ENCODE peak calls at places on chromosomes 5 and 9, in five cellular contexts. I is activated CD4-positive, CD25-positive, alpha-beta regulatory T cell treated with anti-CD3 and anti-CD28 coated beads, Interleukin-2, amount 50 U/mL, for 72 hours; S is bronchial epithelial cell; T is Calu3; P is breast epithelium. Z is an unnamed sample.

GRCh38 chr5:15887072-15887471 is 292.5 kb downstream of the MARCHF11 start:
- DNase-seq in I (no peak), S (no peak), T (no peak), P (no peak), Z (no peak)

GRCh38 chr5:133884525-133885311 is 83.7 kb downstream of the C5orf15 start:
- DNase-seq in I (no peak), S (no peak), T (no peak), P (no peak), Z (no peak)

GRCh38 chr9:121610638-121610953 is 40.8 kb upstream of the DAB2IP start:
- DNase-seq in I (no peak), S (no peak), T (no peak), P (no peak), Z (no peak)

GRCh38 chr5:73783823-73784222 is 157.8 kb downstream of the ARHGEF28 start:
- DNase-seq in I (no peak), S (peak; percentile 46), T (no peak), P (no peak), Z (no peak)

GRCh38 chr5:159050408-159051091 is 49.2 kb downstream of the EBF1 start:
- DNase-seq in I (no peak), S (no peak), T (no peak), P (no peak), Z (peak; percentile 41)

GRCh38 chr9:16145196-16145950 is 592.5 kb downstream of the CCDC171 start:
- DNase-seq in I (no peak), S (peak; percentile 43), T (no peak), P (no peak), Z (no peak)

GRCh38 chr5:112917453-112918005 is 4.5 kb downstream of the REEP5 start:
- DNase-seq in I (no peak), S (peak; percentile 8), T (peak; percentile 18), P (no peak), Z (no peak)

GRCh38 chr5:127572930-127573329 is 55.5 kb downstream of the PRRC1 start:
- DNase-seq in I (no peak), S (peak; percentile 20), T (no peak), P (no peak), Z (peak; percentile 35)

GRCh38 chr5:143051244-143052058 is 281.3 kb downstream of the ARHGAP26 start:
- DNase-seq in I (no peak), S (peak; percentile 79), T (peak; percentile 20), P (no peak), Z (peak; percentile 90)

GRCh38 chr9:126702501-126703329 is 89.0 kb downstream of the LMX1B start:
- DNase-seq in I (peak; percentile 61), S (no peak), T (peak; percentile 28), P (peak; percentile 54), Z (peak; percentile 23)

GRCh38 chr9:13478637-13479036 is 199.1 kb upstream of the MPDZ start:
- DNase-seq in I (no peak), S (no peak), T (no peak), P (no peak), Z (no peak)

GRCh38 chr5:127518319-127518621 is 830 bp downstream of the PRRC1 start:
- DNase-seq in I (no peak), S (peak; percentile 63), T (no peak), P (no peak), Z (no peak)

GRCh38 chr9:110426052-110426709 is 88.5 kb upstream of the TXNDC8 start:
- DNase-seq in I (no peak), S (peak; percentile 36), T (no peak), P (no peak), Z (peak; percentile 47)

GRCh38 chr9:16236326-16236725 is 634.1 kb downstream of the BNC2 start:
- DNase-seq in I (no peak), S (no peak), T (no peak), P (no peak), Z (peak; percentile 58)

GRCh38 chr5:38832810-38833209 is 13.0 kb upstream of the OSMR start:
- DNase-seq in I (no peak), S (no peak), T (no peak), P (no peak), Z (no peak)

GRCh38 chr9:21967169-21967568 is 27.0 kb downstream of the CDKN2A start:
- DNase-seq in I (no peak), S (no peak), T (no peak), P (no peak), Z (no peak)

GRCh38 chr5:53817183-53817582 is 256.7 kb downstream of the NDUFS4 start:
- DNase-seq in I (no peak), S (no peak), T (no peak), P (no peak), Z (peak; percentile 4)

GRCh38 chr5:132268698-132269551 is 11.4 kb downstream of the PDLIM4 start:
- DNase-seq in I (no peak), S (no peak), T (no peak), P (no peak), Z (no peak)

GRCh38 chr5:30287890-30288289 is 905.6 kb upstream of the CDH6 start:
- DNase-seq in I (no peak), S (no peak), T (no peak), P (no peak), Z (no peak)

GRCh38 chr9:109967651-109968331 is 187.8 kb downstream of the PALM2AKAP2 start:
- DNase-seq in I (no peak), S (no peak), T (no peak), P (no peak), Z (no peak)

GRCh38 chr5:119212026-119212425 is 141.1 kb downstream of the DMXL1 start:
- DNase-seq in I (no peak), S (no peak), T (no peak), P (no peak), Z (no peak)

GRCh38 chr5:2701592-2701991 is 49.9 kb downstream of the IRX2 start:
- DNase-seq in I (no peak), S (no peak), T (no peak), P (no peak), Z (no peak)

GRCh38 chr9:90813523-90813922 is 11.9 kb downstream of the SYK start:
- DNase-seq in I (no peak), S (no peak), T (no peak), P (no peak), Z (no peak)

GRCh38 chr5:79193643-79194042 is 42.3 kb upstream of the JMY start:
- DNase-seq in I (no peak), S (peak; percentile 67), T (peak; percentile 30), P (peak; percentile 68), Z (peak; percentile 68)

GRCh38 chr5:65696892-65697291 is 25.0 kb downstream of the SGTB start:
- DNase-seq in I (no peak), S (no peak), T (no peak), P (no peak), Z (no peak)

GRCh38 chr9:22211588-22212360 is 202.7 kb upstream of the CDKN2B start:
- DNase-seq in I (no peak), S (peak; percentile 94), T (peak; percentile 54), P (no peak), Z (peak; percentile 79)

GRCh38 chr5:79189439-79190234 is 46.3 kb upstream of the JMY start:
- DNase-seq in I (no peak), S (no peak), T (no peak), P (no peak), Z (no peak)

GRCh38 chr9:127721391-127721821 is 5.5 kb downstream of the TTC16 start:
- DNase-seq in I (no peak), S (peak; percentile 52), T (peak; percentile 60), P (no peak), Z (peak; percentile 67)

GRCh38 chr9:93156475-93157008 is 22.5 kb upstream of the NINJ1 start:
- DNase-seq in I (peak; percentile 43), S (no peak), T (no peak), P (no peak), Z (no peak)

GRCh38 chr9:127557998-127558546 is 54.0 kb upstream of the STXBP1 start:
- DNase-seq in I (no peak), S (no peak), T (no peak), P (no peak), Z (no peak)

GRCh38 chr9:2722715-2723114 is 5.4 kb downstream of the KCNV2 start:
- DNase-seq in I (no peak), S (peak; percentile 93), T (no peak), P (no peak), Z (peak; percentile 27)

GRCh38 chr9:75197521-75197920 is 109.2 kb downstream of the OSTF1 start:
- DNase-seq in I (no peak), S (no peak), T (no peak), P (no peak), Z (peak; percentile 22)

GRCh38 chr5:119400248-119400647 is 44.4 kb downstream of the TNFAIP8 start:
- DNase-seq in I (no peak), S (peak; percentile 74), T (no peak), P (no peak), Z (peak; percentile 64)

GRCh38 chr9:71121275-71122168 is at the start of gene TRPM3:
- DNase-seq in I (no peak), S (no peak), T (no peak), P (no peak), Z (no peak)

GRCh38 chr5:157066080-157066479 is 7.2 kb upstream of the HAVCR1 start:
- DNase-seq in I (no peak), S (no peak), T (no peak), P (no peak), Z (no peak)

Z was measured in MCF 10A.